ENCODE peak calls at places on chromosome 22, in nine cellular contexts. T, B, K, O, P, N, V, J and Y are unnamed samples.

GRCh38 chr22:27993201-27993635 is 74.2 kb upstream of the PITPNB start:
- DNase-seq in T (no peak), B (no peak), K (no peak), O (no peak), P (no peak), N (no peak), V (no peak), J (no peak), Y (no peak)

GRCh38 chr22:35258144-35258988 is 1.1 kb downstream of the HMGXB4 start:
- DNase-seq in T (peak), B (peak), K (peak), O (no peak), P (no peak), N (no peak), V (no peak), J (no peak), Y (peak)

GRCh38 chr22:48858121-48858520 is 969.6 kb downstream of the BRD1 start:
- DNase-seq in T (no peak), B (no peak), K (no peak), O (no peak), P (no peak), N (no peak), V (no peak), J (no peak), Y (no peak)

GRCh38 chr22:19708323-19709011 is 5.8 kb upstream of the SEPTIN5 start:
- DNase-seq in T (no peak), B (no peak), K (peak), O (no peak), P (no peak), N (no peak), V (no peak), J (no peak), Y (no peak)

GRCh38 chr22:36455571-36456458 is 25.6 kb downstream of the TXN2 start:
- DNase-seq in T (no peak), B (no peak), K (no peak), O (no peak), P (no peak), N (no peak), V (no peak), J (no peak), Y (no peak)

GRCh38 chr22:23218053-23218866 is 38.0 kb downstream of the BCR start:
- DNase-seq in T (peak), B (no peak), K (no peak), O (no peak), P (no peak), N (no peak), V (no peak), J (no peak), Y (no peak)

GRCh38 chr22:50182176-50183081 is 3.3 kb upstream of the TRABD start:
- DNase-seq in T (no peak), B (no peak), K (no peak), O (no peak), P (no peak), N (no peak), V (no peak), J (no peak), Y (no peak)

GRCh38 chr22:22098457-22099193 is 116.0 kb upstream of the TOP3B start:
- DNase-seq in T (no peak), B (no peak), K (no peak), O (no peak), P (no peak), N (no peak), V (no peak), J (peak), Y (no peak)

GRCh38 chr22:22521631-22522030 is 1.6 kb upstream of the ZNF280A start:
- DNase-seq in T (no peak), B (no peak), K (no peak), O (no peak), P (no peak), N (no peak), V (no peak), J (no peak), Y (no peak)

GRCh38 chr22:38831166-38831945 is 12.5 kb downstream of the NPTXR start:
- DNase-seq in T (no peak), B (peak), K (no peak), O (no peak), P (no peak), N (no peak), V (peak), J (no peak), Y (no peak)

GRCh38 chr22:43349636-43350035 is 6.5 kb upstream of the SCUBE1 start:
- DNase-seq in T (no peak), B (no peak), K (no peak), O (no peak), P (no peak), N (no peak), V (no peak), J (no peak), Y (no peak)

GRCh38 chr22:30855266-30855665 is 113.3 kb downstream of the MORC2 start:
- DNase-seq in T (no peak), B (no peak), K (no peak), O (no peak), P (no peak), N (no peak), V (no peak), J (no peak), Y (no peak)

GRCh38 chr22:27456696-27457503 is 344.7 kb downstream of the MN1 start:
- DNase-seq in T (no peak), B (peak), K (no peak), O (no peak), P (no peak), N (no peak), V (no peak), J (no peak), Y (no peak)

GRCh38 chr22:19446603-19447387 is 716 bp downstream of the C22orf39 start:
- DNase-seq in T (peak), B (no peak), K (no peak), O (peak), P (no peak), N (no peak), V (no peak), J (no peak), Y (peak)

GRCh38 chr22:32650553-32651345 is 150.8 kb upstream of the TIMP3 start:
- DNase-seq in T (peak), B (no peak), K (no peak), O (no peak), P (no peak), N (no peak), V (no peak), J (no peak), Y (no peak)

GRCh38 chr22:41883400-41883799 is 31.5 kb downstream of the SHISA8 start:
- DNase-seq in T (no peak), B (no peak), K (no peak), O (no peak), P (no peak), N (no peak), V (no peak), J (no peak), Y (no peak)

GRCh38 chr22:43862074-43862881 is at the start of gene SULT4A1:
- DNase-seq in T (peak), B (no peak), K (peak), O (no peak), P (peak), N (peak), V (no peak), J (no peak), Y (peak)

GRCh38 chr22:36110306-36110791 is 50.2 kb downstream of the APOL3 start:
- DNase-seq in T (no peak), B (no peak), K (no peak), O (no peak), P (no peak), N (no peak), V (no peak), J (no peak), Y (peak)

GRCh38 chr22:41264408-41264941 is 21.5 kb downstream of the RANGAP1 start:
- DNase-seq in T (no peak), B (no peak), K (no peak), O (no peak), P (no peak), N (no peak), V (no peak), J (no peak), Y (no peak)

GRCh38 chr22:30605449-30606110 is 1.4 kb upstream of the TCN2 start:
- DNase-seq in T (peak), B (peak), K (peak), O (peak), P (peak), N (no peak), V (peak), J (no peak), Y (peak)

GRCh38 chr22:46770726-46771125 is 8.3 kb downstream of the TBC1D22A start:
- DNase-seq in T (no peak), B (no peak), K (no peak), O (no peak), P (no peak), N (no peak), V (no peak), J (no peak), Y (no peak)

GRCh38 chr22:19121631-19122142 is 525 bp downstream of the DGCR2 start:
- DNase-seq in T (peak), B (peak), K (peak), O (no peak), P (no peak), N (no peak), V (peak), J (no peak), Y (peak)

GRCh38 chr22:32478994-32479393 is 4.4 kb downstream of the FBXO7 start:
- DNase-seq in T (no peak), B (no peak), K (no peak), O (no peak), P (no peak), N (no peak), V (no peak), J (no peak), Y (no peak)

GRCh38 chr22:37748659-37749058 is 51.8 kb downstream of the TRIOBP start:
- DNase-seq in T (no peak), B (no peak), K (no peak), O (no peak), P (no peak), N (no peak), V (no peak), J (no peak), Y (no peak)

GRCh38 chr22:37750596-37751162 is 53.8 kb downstream of the TRIOBP start:
- DNase-seq in T (no peak), B (no peak), K (no peak), O (no peak), P (no peak), N (no peak), V (no peak), J (no peak), Y (no peak)

GRCh38 chr22:37749223-37749622 is 52.4 kb downstream of the TRIOBP start:
- DNase-seq in T (no peak), B (no peak), K (no peak), O (no peak), P (no peak), N (no peak), V (no peak), J (no peak), Y (no peak)

GRCh38 chr22:37751449-37752188 is 54.8 kb downstream of the TRIOBP start:
- DNase-seq in T (no peak), B (peak), K (no peak), O (no peak), P (no peak), N (no peak), V (no peak), J (no peak), Y (no peak)

GRCh38 chr22:37749831-37750595 is 53.2 kb downstream of the TRIOBP start:
- DNase-seq in T (no peak), B (no peak), K (no peak), O (peak), P (no peak), N (no peak), V (no peak), J (no peak), Y (no peak)
- TF ChIP-seq REST in T (no peak), B (no peak), K (no peak), O (no peak), P (no peak), N (no peak), V (no peak), J (no peak), Y (no peak)

GRCh38 chr22:33869946-33870345 is 50.3 kb downstream of the LARGE1 start:
- DNase-seq in T (no peak), B (peak), K (no peak), O (peak), P (no peak), N (no peak), V (no peak), J (no peak), Y (no peak)
- H3K27ac ChIP-seq in T (no peak), B (no peak), K (no peak), O (no peak), P (no peak), N (no peak), V (no peak), J (no peak), Y (peak)

GRCh38 chr22:45629469-45630089 is 42.1 kb upstream of the ATXN10 start:
- DNase-seq in T (no peak), B (no peak), K (peak), O (peak), P (no peak), N (no peak), V (no peak), J (no peak), Y (peak)
- TF ChIP-seq REST in T (no peak), B (no peak), K (no peak), O (no peak), P (no peak), N (no peak), V (no peak), J (no peak), Y (no peak)

DNA sequence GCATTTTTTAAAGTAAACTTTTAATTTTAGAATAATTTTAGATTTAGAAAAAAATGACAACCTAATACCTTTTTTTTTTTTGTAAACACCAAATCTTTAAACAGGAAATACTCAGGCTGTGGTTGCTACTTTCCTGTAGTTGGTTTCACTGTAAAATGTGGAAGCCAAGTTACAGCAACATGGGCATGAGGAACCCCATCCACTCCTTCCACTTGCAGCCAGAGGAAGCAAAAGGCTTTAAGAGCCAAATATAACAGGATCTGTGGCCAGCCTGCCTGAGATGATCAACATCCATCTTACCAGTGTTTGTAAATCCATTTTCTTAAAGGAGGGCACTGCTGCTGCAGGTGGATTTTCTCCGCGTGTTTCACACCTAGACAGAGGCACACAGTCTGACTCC is 66.2 kb downstream of the TNRC6B start:
- DNase-seq in T (no peak), B (no peak), K (no peak), O (no peak), P (no peak), N (no peak), V (peak), J (no peak), Y (no peak)
- H3K27ac ChIP-seq in T (no peak), B (no peak), K (no peak), O (no peak), P (no peak), N (no peak), V (no peak), J (no peak), Y (peak)

GRCh38 chr22:24901448-24901847 is 45.0 kb downstream of the LHFPL7 start:
- DNase-seq in T (no peak), B (no peak), K (no peak), O (no peak), P (no peak), N (no peak), V (no peak), J (no peak), Y (no peak)
- TF ChIP-seq REST in T (no peak), B (no peak), K (no peak), O (no peak), P (no peak), N (no peak), V (no peak), J (no peak), Y (no peak)